ENCODE peak calls at places on chromosomes 3 and 15, in four cellular contexts. K is H9, U is upper lobe of right lung, N is endothelial cell. Z is an unnamed sample.

GRCh38 chr3:29493109-29493508 is 212.2 kb downstream of the RBMS3 start:
- DNase-seq in K (no peak), U (no peak), N (no peak), Z (no peak)

GRCh38 chr3:29275309-29275708 is 5.6 kb upstream of the RBMS3 start:
- DNase-seq in K (no peak), U (no peak), N (no peak), Z (no peak)

GRCh38 chr15:101028321-101028720 is 109.2 kb downstream of the LRRK1 start:
- DNase-seq in K (no peak), U (no peak), N (no peak), Z (no peak)

GRCh38 chr15:98035577-98036010 is 75.1 kb downstream of the ARRDC4 start:
- DNase-seq in K (no peak), U (no peak), N (no peak), Z (no peak)

GRCh38 chr3:33954956-33955355 is 156.5 kb downstream of the PDCD6IP start:
- DNase-seq in K (peak), U (no peak), N (no peak), Z (no peak)

GRCh38 chr15:63672369-63672768 is 75.2 kb downstream of the FBXL22 start:
- DNase-seq in K (no peak), U (no peak), N (no peak), Z (no peak)

GRCh38 chr3:111761309-111761795 is 97.7 kb upstream of the PHLDB2 start:
- DNase-seq in K (no peak), U (no peak), N (no peak), Z (peak)

GRCh38 chr3:119291062-119291700 is 3.0 kb upstream of the ARHGAP31 start:
- DNase-seq in K (no peak), U (no peak), N (no peak), Z (no peak)

GRCh38 chr3:194043516-194043915 is 92.4 kb upstream of the HES1 start:
- DNase-seq in K (no peak), U (no peak), N (no peak), Z (no peak)

GRCh38 chr3:123036352-123037014 is 8.9 kb upstream of the SEMA5B start:
- DNase-seq in K (no peak), U (no peak), N (no peak), Z (no peak)

GRCh38 chr3:186400677-186401076 is 38.6 kb upstream of the DGKG start:
- DNase-seq in K (no peak), U (no peak), N (no peak), Z (no peak)
- TF ChIP-seq CTCF in K (no peak), U (no peak), N (no peak), Z (no peak)

DNA sequence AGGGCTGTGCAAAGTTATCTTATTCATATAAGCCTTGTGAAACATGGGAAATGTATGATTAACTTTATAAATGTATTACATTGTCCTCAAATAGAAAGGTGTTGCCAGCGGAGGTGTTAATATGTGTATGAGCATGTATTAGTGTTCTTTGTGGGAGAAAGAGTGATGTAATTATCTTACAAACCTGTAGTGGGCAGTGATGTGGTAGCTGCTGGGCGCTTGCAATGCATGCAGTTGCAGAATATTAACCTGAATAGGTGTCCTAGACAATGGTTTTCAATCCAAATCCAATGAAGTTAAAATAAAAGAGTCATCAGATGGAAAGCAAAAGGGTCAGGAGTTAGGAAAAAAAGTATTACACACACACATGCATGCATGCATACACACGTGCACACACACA is 881.3 kb upstream of the CADM2 start:
- DNase-seq in K (no peak), U (no peak), N (no peak), Z (no peak)
- TF ChIP-seq CTCF in K (peak), U (no peak), N (peak), Z (peak)

GRCh38 chr3:126837773-126838172 is 133.7 kb downstream of the CHCHD6 start:
- DNase-seq in K (no peak), U (no peak), N (no peak), Z (no peak)

GRCh38 chr3:126832933-126833332 is 128.9 kb downstream of the CHCHD6 start:
- DNase-seq in K (no peak), U (no peak), N (no peak), Z (no peak)

GRCh38 chr3:126836220-126836860 is 132.3 kb downstream of the CHCHD6 start:
- DNase-seq in K (no peak), U (no peak), N (no peak), Z (no peak)

GRCh38 chr3:126834596-126835471 is 130.8 kb downstream of the CHCHD6 start:
- DNase-seq in K (no peak), U (no peak), N (no peak), Z (no peak)

DNA sequence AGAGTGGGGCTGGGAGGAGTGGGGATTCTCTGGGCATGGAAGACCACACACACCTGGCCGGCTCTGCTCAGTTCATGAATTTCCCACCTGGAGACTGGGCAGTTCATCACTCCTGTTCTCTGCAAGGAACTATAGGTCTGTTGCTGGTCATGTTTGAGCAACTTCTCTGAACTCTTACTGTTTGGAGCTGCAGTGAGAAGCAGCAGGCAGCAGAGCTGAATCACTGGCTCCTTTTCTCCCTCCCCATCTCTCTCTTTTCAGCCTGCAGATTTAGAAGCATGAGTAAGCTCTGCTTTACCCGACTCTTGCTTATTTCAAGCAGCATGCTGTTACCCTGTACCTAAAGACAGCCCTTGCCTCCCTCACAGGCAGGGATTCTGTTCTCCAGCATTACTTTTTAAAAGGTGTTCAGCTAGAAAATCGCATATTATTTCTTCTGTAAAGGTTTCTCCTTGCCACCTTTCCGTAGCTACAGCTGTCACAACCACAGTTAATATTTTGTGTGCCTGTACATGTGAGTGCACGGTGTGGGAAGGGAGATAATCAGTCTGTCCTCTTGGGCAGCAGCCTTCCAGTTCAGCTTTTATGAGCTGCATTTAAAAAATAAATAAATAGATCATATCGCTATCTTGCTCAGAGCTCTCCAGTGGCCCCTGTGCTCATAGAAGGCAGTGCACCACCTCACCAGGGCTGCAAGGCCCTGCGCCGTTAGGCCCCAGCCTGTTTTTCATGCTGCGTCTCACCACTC is 131.6 kb downstream of the CHCHD6 start:
- DNase-seq in K (no peak), U (no peak), N (no peak), Z (no peak)
- TF ChIP-seq CTCF in K (no peak), U (no peak), N (no peak), Z (no peak)

GRCh38 chr3:88180398-88180999 is 30.7 kb downstream of the C3orf38 start:
- DNase-seq in K (no peak), U (no peak), N (no peak), Z (peak)
- TF ChIP-seq CTCF in K (peak), U (peak), N (no peak), Z (peak)

GRCh38 chr3:12890610-12891390 is 49.4 kb upstream of the RPL32 start:
- DNase-seq in K (no peak), U (no peak), N (no peak), Z (no peak)
- TF ChIP-seq CTCF in K (peak), U (no peak), N (no peak), Z (no peak)

Z was measured in GM10248.